ENCODE peak calls at places on chromosomes 2 and 18, in six cellular contexts. O, T, P, M, Y and C are unnamed samples.

GRCh38 chr2:85269959-85270358 is 57.8 kb downstream of the TGOLN2 start:
- DNase-seq in O (no peak), Y (no peak), T (no peak), P (no peak), M (no peak), C (no peak)

GRCh38 chr18:35386600-35387366 is 9.6 kb upstream of the ZNF396 start:
- DNase-seq in Y (peak; percentile 72), M (peak; percentile 76), P (peak; percentile 90), T (peak; percentile 86), O (peak; percentile 63), C (peak; percentile 72)

GRCh38 chr2:196445991-196446390 is 193.5 kb upstream of the CCDC150 start:
- DNase-seq in Y (no peak), T (no peak), O (no peak), P (no peak), M (no peak), C (no peak)

GRCh38 chr2:65431417-65432226 is 777 bp downstream of the SPRED2 start:
- DNase-seq in P (peak; percentile 72), O (peak; percentile 76), T (peak; percentile 66), M (peak; percentile 50), Y (peak; percentile 54), C (peak; percentile 39)

GRCh38 chr2:40431600-40431955 is 20.3 kb downstream of the SLC8A1 start:
- DNase-seq in Y (peak; percentile 86), P (no peak), O (no peak), T (peak; percentile 45), M (peak; percentile 90), C (peak; percentile 86)

GRCh38 chr18:64983497-64984238 is 767.1 kb upstream of the CDH7 start:
- DNase-seq in T (no peak), O (no peak), P (no peak), Y (no peak), M (no peak), C (no peak)

GRCh38 chr2:235314371-235314915 is 179.4 kb upstream of the AGAP1 start:
- DNase-seq in M (peak; percentile 5), O (no peak), P (no peak), T (peak; percentile 9), Y (no peak), C (no peak)

GRCh38 chr18:34023471-34023870 is 201.2 kb downstream of the NOL4 start:
- DNase-seq in M (no peak), O (no peak), P (peak; percentile 5), T (no peak), Y (no peak), C (no peak)

GRCh38 chr18:27114842-27115241 is 70.3 kb downstream of the CHST9 start:
- DNase-seq in Y (no peak), O (no peak), M (no peak), P (no peak), T (no peak), C (no peak)

GRCh38 chr2:238669581-238670340 is 178.1 kb upstream of the TWIST2 start:
- DNase-seq in P (no peak), O (peak; percentile 8), Y (no peak), T (no peak), M (peak; percentile 21), C (peak; percentile 33)

GRCh38 chr2:28626891-28627421 is 124.7 kb upstream of the PPP1CB start:
- DNase-seq in O (no peak), Y (no peak), M (peak; percentile 55), T (peak; percentile 97), P (no peak), C (no peak)

GRCh38 chr2:108588070-108588668 is 53.9 kb downstream of the LIMS1 start:
- DNase-seq in Y (no peak), O (peak; percentile 57), M (no peak), T (peak; percentile 31), P (no peak), C (no peak)

GRCh38 chr2:20291846-20292408 is 58.7 kb downstream of the PUM2 start:
- DNase-seq in P (peak; percentile 31), O (no peak), M (no peak), T (peak; percentile 6), Y (no peak), C (no peak)

GRCh38 chr2:189698020-189698887 is 23.8 kb downstream of the ANKAR start:
- DNase-seq in P (peak; percentile 56), T (peak; percentile 65), M (peak; percentile 60), O (peak; percentile 51), Y (peak; percentile 72), C (peak; percentile 34)

GRCh38 chr18:26649193-26649543 is 100.8 kb upstream of the KCTD1 start:
- DNase-seq in M (no peak), Y (no peak), T (no peak), P (no peak), O (no peak), C (no peak)

GRCh38 chr2:25833566-25833965 is 44.7 kb downstream of the ASXL2 start:
- DNase-seq in T (no peak), O (no peak), P (no peak), M (peak; percentile 38), Y (peak; percentile 15), C (peak; percentile 28)

GRCh38 chr18:3885209-3885792 is 435.3 kb downstream of the TGIF1 start:
- DNase-seq in T (no peak), P (peak; percentile 35), O (no peak), M (peak; percentile 15), Y (peak; percentile 62), C (peak; percentile 12)

GRCh38 chr18:44900627-44901026 is 219.9 kb downstream of the SETBP1 start:
- DNase-seq in M (no peak), T (no peak), P (no peak), O (no peak), Y (no peak), C (no peak)

GRCh38 chr2:139514946-139515345 is 734.8 kb upstream of the NXPH2 start:
- DNase-seq in Y (no peak), M (no peak), T (no peak), O (no peak), P (no peak), C (no peak)

GRCh38 chr18:28204154-28204553 is 27.2 kb upstream of the CDH2 start:
- DNase-seq in P (no peak), O (no peak), Y (peak; percentile 98), T (peak; percentile 61), M (peak; percentile 95), C (peak; percentile 96)

GRCh38 chr2:55025082-55025481 is 25.2 kb downstream of the RTN4 start:
- DNase-seq in M (no peak), Y (no peak), O (no peak), T (no peak), P (no peak), C (no peak)

GRCh38 chr2:159226059-159226461 is 60.4 kb downstream of the WDSUB1 start:
- DNase-seq in O (peak; percentile 64), P (no peak), T (no peak), M (peak; percentile 65), Y (peak; percentile 85), C (peak; percentile 69)

GRCh38 chr18:76962851-76963250 is 140.5 kb downstream of the ZNF236 start:
- DNase-seq in M (no peak), P (no peak), O (no peak), Y (no peak), T (no peak), C (no peak)

GRCh38 chr2:139142252-139142651 is 362.1 kb upstream of the NXPH2 start:
- DNase-seq in P (peak; percentile 58), O (peak; percentile 46), Y (peak; percentile 36), T (peak; percentile 65), M (peak; percentile 8), C (no peak)

GRCh38 chr2:52390651-52391050 is 1358.7 kb upstream of the NRXN1 start:
- DNase-seq in P (no peak), T (no peak), Y (no peak), O (no peak), M (no peak), C (no peak)

GRCh38 chr18:2883137-2883671 is 36.4 kb downstream of the EMILIN2 start:
- DNase-seq in T (no peak), Y (no peak), P (no peak), O (no peak), M (no peak), C (no peak)

GRCh38 chr2:234438322-234438977 is 58.4 kb downstream of the ARL4C start:
- DNase-seq in M (no peak), O (no peak), T (no peak), P (no peak), Y (no peak), C (no peak)